ENCODE peak calls at places on chromosomes 5 and 9, in five cellular contexts. One of them, this sample, is unnamed. For H3K36me3, the result is how much of the 10 kb centered on the place peaks cover.

GRCh38 chr5:154465169-154465568 is 12.9 kb downstream of the HAND1 start:
- DNase-seq in CD8-positive, alpha-beta memory T cell: no peak
- DNase-seq in effector memory CD4-positive, alpha-beta T cell: no peak
- DNase-seq in body of pancreas: no peak
- DNase-seq in pancreas: no peak
- DNase-seq in this sample: peak

GRCh38 chr5:51651889-51652288 is 268.6 kb downstream of the ISL1 start:
- DNase-seq in effector memory CD4-positive, alpha-beta T cell: no peak
- DNase-seq in pancreas: no peak
- DNase-seq in body of pancreas: no peak
- DNase-seq in CD8-positive, alpha-beta memory T cell: no peak
- DNase-seq in this sample: no peak

GRCh38 chr5:83251849-83252248 is 174.5 kb downstream of the XRCC4 start:
- DNase-seq in pancreas: no peak
- DNase-seq in body of pancreas: no peak
- DNase-seq in effector memory CD4-positive, alpha-beta T cell: no peak
- DNase-seq in CD8-positive, alpha-beta memory T cell: no peak
- DNase-seq in this sample: no peak

GRCh38 chr5:42015681-42016080 is 90.6 kb downstream of the FBXO4 start:
- DNase-seq in effector memory CD4-positive, alpha-beta T cell: no peak
- DNase-seq in body of pancreas: no peak
- DNase-seq in pancreas: no peak
- DNase-seq in CD8-positive, alpha-beta memory T cell: no peak
- DNase-seq in this sample: no peak

GRCh38 chr5:57441557-57441956 is 41.1 kb downstream of the ACTBL2 start:
- DNase-seq in CD8-positive, alpha-beta memory T cell: no peak
- DNase-seq in pancreas: no peak
- DNase-seq in body of pancreas: no peak
- DNase-seq in effector memory CD4-positive, alpha-beta T cell: no peak
- DNase-seq in this sample: peak

GRCh38 chr5:14039063-14039462 is 94.6 kb upstream of the DNAH5 start:
- DNase-seq in pancreas: no peak
- DNase-seq in CD8-positive, alpha-beta memory T cell: no peak
- DNase-seq in body of pancreas: no peak
- DNase-seq in effector memory CD4-positive, alpha-beta T cell: no peak
- DNase-seq in this sample: no peak

GRCh38 chr9:118563677-118564076 is 805.6 kb downstream of the BRINP1 start:
- DNase-seq in body of pancreas: no peak
- DNase-seq in pancreas: no peak
- DNase-seq in effector memory CD4-positive, alpha-beta T cell: no peak
- DNase-seq in CD8-positive, alpha-beta memory T cell: no peak
- DNase-seq in this sample: no peak

GRCh38 chr5:147509710-147510651 is at the start of gene DPYSL3:
- DNase-seq in CD8-positive, alpha-beta memory T cell: no peak
- DNase-seq in body of pancreas: peak
- DNase-seq in pancreas: peak
- DNase-seq in effector memory CD4-positive, alpha-beta T cell: no peak
- DNase-seq in this sample: no peak

GRCh38 chr5:94276751-94277150 is 341.7 kb downstream of the KIAA0825 start:
- DNase-seq in effector memory CD4-positive, alpha-beta T cell: no peak
- DNase-seq in pancreas: no peak
- DNase-seq in CD8-positive, alpha-beta memory T cell: no peak
- DNase-seq in body of pancreas: no peak
- DNase-seq in this sample: no peak

GRCh38 chr5:180352116-180352975 is 790 bp downstream of the GFPT2 start:
- DNase-seq in body of pancreas: peak
- DNase-seq in CD8-positive, alpha-beta memory T cell: peak
- DNase-seq in pancreas: no peak
- DNase-seq in effector memory CD4-positive, alpha-beta T cell: no peak
- DNase-seq in this sample: peak

GRCh38 chr9:112556497-112557085 is 70.0 kb downstream of the KIAA1958 start:
- DNase-seq in effector memory CD4-positive, alpha-beta T cell: no peak
- DNase-seq in body of pancreas: no peak
- DNase-seq in pancreas: no peak
- DNase-seq in CD8-positive, alpha-beta memory T cell: no peak
- DNase-seq in this sample: peak

GRCh38 chr5:108748354-108749129 is 845 bp downstream of the FER start:
- DNase-seq in body of pancreas: peak
- DNase-seq in CD8-positive, alpha-beta memory T cell: peak
- DNase-seq in effector memory CD4-positive, alpha-beta T cell: peak
- DNase-seq in pancreas: peak
- DNase-seq in this sample: peak

GRCh38 chr5:76469656-76470290 is 66.7 kb downstream of the IQGAP2 start:
- DNase-seq in effector memory CD4-positive, alpha-beta T cell: no peak
- DNase-seq in pancreas: no peak
- DNase-seq in CD8-positive, alpha-beta memory T cell: no peak
- DNase-seq in body of pancreas: no peak
- DNase-seq in this sample: no peak

GRCh38 chr5:168327019-168327421 is 35.6 kb downstream of the WWC1 start:
- DNase-seq in pancreas: no peak
- DNase-seq in body of pancreas: no peak
- DNase-seq in CD8-positive, alpha-beta memory T cell: no peak
- DNase-seq in effector memory CD4-positive, alpha-beta T cell: no peak
- DNase-seq in this sample: no peak

GRCh38 chr9:93259490-93260289 is 75.8 kb downstream of the WNK2 start:
- DNase-seq in pancreas: no peak
- DNase-seq in body of pancreas: peak
- DNase-seq in effector memory CD4-positive, alpha-beta T cell: no peak
- DNase-seq in CD8-positive, alpha-beta memory T cell: no peak
- DNase-seq in this sample: no peak

GRCh38 chr9:18010492-18010891 is 431.6 kb downstream of the SH3GL2 start:
- DNase-seq in CD8-positive, alpha-beta memory T cell: no peak
- DNase-seq in pancreas: no peak
- DNase-seq in body of pancreas: no peak
- DNase-seq in effector memory CD4-positive, alpha-beta T cell: no peak
- DNase-seq in this sample: no peak

GRCh38 chr5:143063175-143063970 is 293.2 kb downstream of the ARHGAP26 start:
- DNase-seq in effector memory CD4-positive, alpha-beta T cell: no peak
- DNase-seq in body of pancreas: peak
- DNase-seq in CD8-positive, alpha-beta memory T cell: no peak
- DNase-seq in pancreas: no peak
- DNase-seq in this sample: no peak

GRCh38 chr5:173789031-173789920 is 98.9 kb upstream of the CPEB4 start:
- DNase-seq in body of pancreas: no peak
- DNase-seq in CD8-positive, alpha-beta memory T cell: no peak
- DNase-seq in pancreas: no peak
- DNase-seq in effector memory CD4-positive, alpha-beta T cell: no peak
- DNase-seq in this sample: peak

GRCh38 chr9:123941535-123942070 is 11.7 kb upstream of the DENND1A start:
- DNase-seq in CD8-positive, alpha-beta memory T cell: no peak
- DNase-seq in pancreas: no peak
- DNase-seq in body of pancreas: no peak
- DNase-seq in effector memory CD4-positive, alpha-beta T cell: no peak
- DNase-seq in this sample: no peak

GRCh38 chr5:36720688-36721087 is 114.3 kb downstream of the SLC1A3 start:
- DNase-seq in effector memory CD4-positive, alpha-beta T cell: no peak
- DNase-seq in body of pancreas: no peak
- DNase-seq in CD8-positive, alpha-beta memory T cell: no peak
- DNase-seq in pancreas: no peak
- DNase-seq in this sample: no peak

GRCh38 chr5:66343370-66344071 is 199.4 kb downstream of the SREK1 start:
- DNase-seq in effector memory CD4-positive, alpha-beta T cell: no peak
- DNase-seq in body of pancreas: peak
- DNase-seq in CD8-positive, alpha-beta memory T cell: no peak
- DNase-seq in pancreas: no peak
- DNase-seq in this sample: peak

GRCh38 chr9:95573463-95573862 is 56.7 kb upstream of the PTCH1 start:
- DNase-seq in CD8-positive, alpha-beta memory T cell: no peak
- DNase-seq in pancreas: no peak
- DNase-seq in effector memory CD4-positive, alpha-beta T cell: no peak
- DNase-seq in body of pancreas: no peak
- DNase-seq in this sample: no peak

GRCh38 chr5:98769006-98769255 is 4.5 kb upstream of the RGMB start:
- DNase-seq in effector memory CD4-positive, alpha-beta T cell: no peak
- DNase-seq in pancreas: peak
- DNase-seq in CD8-positive, alpha-beta memory T cell: peak
- DNase-seq in body of pancreas: no peak
- DNase-seq in this sample: peak

GRCh38 chr5:169581580-169582227 is 1.9 kb upstream of the SPDL1 start:
- DNase-seq in body of pancreas: peak
- DNase-seq in effector memory CD4-positive, alpha-beta T cell: peak
- DNase-seq in CD8-positive, alpha-beta memory T cell: peak
- DNase-seq in pancreas: no peak
- DNase-seq in this sample: peak

GRCh38 chr5:94725142-94725541 is 106.7 kb downstream of the SLF1 start:
- DNase-seq in pancreas: no peak
- DNase-seq in body of pancreas: no peak
- DNase-seq in effector memory CD4-positive, alpha-beta T cell: no peak
- DNase-seq in CD8-positive, alpha-beta memory T cell: no peak
- DNase-seq in this sample: no peak

GRCh38 chr5:38556115-38556598 is 289 bp downstream of the LIFR start:
- DNase-seq in pancreas: no peak
- DNase-seq in body of pancreas: no peak
- DNase-seq in effector memory CD4-positive, alpha-beta T cell: no peak
- DNase-seq in CD8-positive, alpha-beta memory T cell: no peak
- DNase-seq in this sample: no peak

GRCh38 chr5:90709323-90710148 is 150.9 kb downstream of the ADGRV1 start:
- DNase-seq in pancreas: no peak
- DNase-seq in CD8-positive, alpha-beta memory T cell: no peak
- DNase-seq in effector memory CD4-positive, alpha-beta T cell: no peak
- DNase-seq in body of pancreas: peak
- DNase-seq in this sample: peak

GRCh38 chr5:6745706-6746217 is 32.5 kb downstream of the TENT4A start:
- DNase-seq in body of pancreas: peak
- DNase-seq in effector memory CD4-positive, alpha-beta T cell: peak
- DNase-seq in pancreas: no peak
- DNase-seq in CD8-positive, alpha-beta memory T cell: peak
- DNase-seq in this sample: peak

DNA sequence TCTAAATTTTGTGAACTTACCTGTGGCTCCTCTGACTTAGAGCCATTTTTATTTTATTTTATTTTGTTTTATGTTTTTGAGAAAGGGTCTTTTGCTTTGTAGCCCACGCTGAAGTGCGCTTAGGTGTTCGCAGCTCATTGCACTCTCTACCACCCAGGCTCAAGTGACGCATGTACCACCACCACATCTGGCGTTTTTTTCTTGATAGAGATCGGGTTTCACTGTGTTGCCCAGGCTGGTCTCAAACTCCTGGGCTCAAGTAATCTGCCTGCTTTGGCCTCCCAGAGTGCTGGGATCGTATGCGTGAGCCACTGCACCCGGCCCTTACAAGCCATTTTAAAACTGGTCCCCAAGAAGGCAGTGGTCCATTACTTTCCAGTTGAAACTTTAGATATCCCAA is 18.5 kb downstream of the MATR3 start:
- DNase-seq in body of pancreas: no peak
- DNase-seq in pancreas: no peak
- DNase-seq in effector memory CD4-positive, alpha-beta T cell: no peak
- DNase-seq in CD8-positive, alpha-beta memory T cell: no peak
- DNase-seq in this sample: no peak
- H3K36me3 ChIP-seq in body of pancreas: under half
- H3K36me3 ChIP-seq in pancreas: under half
- H3K36me3 ChIP-seq in effector memory CD4-positive, alpha-beta T cell: under half
- H3K36me3 ChIP-seq in CD8-positive, alpha-beta memory T cell: under half
- H3K36me3 ChIP-seq in this sample: under half

GRCh38 chr9:136855461-136856077 is 3.4 kb downstream of the MAMDC4 start:
- DNase-seq in body of pancreas: no peak
- DNase-seq in effector memory CD4-positive, alpha-beta T cell: no peak
- DNase-seq in pancreas: peak
- DNase-seq in CD8-positive, alpha-beta memory T cell: no peak
- DNase-seq in this sample: no peak
- H3K36me3 ChIP-seq in body of pancreas: under half
- H3K36me3 ChIP-seq in effector memory CD4-positive, alpha-beta T cell: under half
- H3K36me3 ChIP-seq in pancreas: under half
- H3K36me3 ChIP-seq in CD8-positive, alpha-beta memory T cell: under half
- H3K36me3 ChIP-seq in this sample: under half

GRCh38 chr9:134413890-134414731 is 87.9 kb downstream of the RXRA start:
- DNase-seq in body of pancreas: peak
- DNase-seq in pancreas: no peak
- DNase-seq in effector memory CD4-positive, alpha-beta T cell: no peak
- DNase-seq in CD8-positive, alpha-beta memory T cell: no peak
- DNase-seq in this sample: no peak

GRCh38 chr9:134415026-134415425 is 88.8 kb downstream of the RXRA start:
- DNase-seq in effector memory CD4-positive, alpha-beta T cell: no peak
- DNase-seq in body of pancreas: no peak
- DNase-seq in pancreas: no peak
- DNase-seq in CD8-positive, alpha-beta memory T cell: no peak
- DNase-seq in this sample: no peak

GRCh38 chr9:134418354-134418753 is 92.1 kb downstream of the RXRA start:
- DNase-seq in body of pancreas: no peak
- DNase-seq in effector memory CD4-positive, alpha-beta T cell: no peak
- DNase-seq in pancreas: no peak
- DNase-seq in CD8-positive, alpha-beta memory T cell: no peak
- DNase-seq in this sample: no peak

GRCh38 chr9:134418986-134419683 is 92.9 kb downstream of the RXRA start:
- DNase-seq in body of pancreas: no peak
- DNase-seq in CD8-positive, alpha-beta memory T cell: no peak
- DNase-seq in effector memory CD4-positive, alpha-beta T cell: no peak
- DNase-seq in pancreas: no peak
- DNase-seq in this sample: no peak

DNA sequence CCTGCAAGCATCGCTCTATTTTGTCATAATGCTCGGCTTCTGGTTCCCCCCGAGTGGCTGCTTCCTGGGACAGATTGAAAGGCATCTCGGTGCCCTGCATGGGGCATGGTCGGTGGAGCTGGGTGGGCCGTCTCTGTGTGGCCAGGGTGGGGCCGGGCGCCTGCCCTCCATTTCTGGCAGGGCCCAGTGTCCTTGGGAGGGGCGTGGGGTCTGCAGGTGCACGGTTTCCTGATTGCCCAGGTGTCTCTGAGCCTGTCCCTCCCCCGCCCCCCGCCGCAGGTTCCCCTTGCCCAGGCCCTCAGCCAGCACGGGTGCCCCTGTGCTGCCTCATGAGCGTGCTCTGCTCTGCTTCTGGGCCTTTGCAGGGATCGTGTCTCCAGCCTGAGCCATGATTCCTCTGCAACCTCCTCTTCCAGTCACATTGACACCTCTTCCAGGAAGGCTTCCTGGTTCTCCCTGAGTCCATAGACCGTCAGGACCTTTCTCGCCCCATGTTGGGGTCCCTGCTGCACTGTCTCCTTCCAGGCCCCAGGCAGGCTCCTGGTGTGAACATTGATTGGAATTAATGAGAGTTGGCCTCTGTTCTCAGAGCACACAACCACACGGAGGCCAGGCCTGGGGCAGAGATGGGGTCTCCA is 90.2 kb downstream of the RXRA start:
- DNase-seq in CD8-positive, alpha-beta memory T cell: no peak
- DNase-seq in effector memory CD4-positive, alpha-beta T cell: no peak
- DNase-seq in body of pancreas: no peak
- DNase-seq in pancreas: no peak
- DNase-seq in this sample: no peak
- H3K36me3 ChIP-seq in CD8-positive, alpha-beta memory T cell: under half
- H3K36me3 ChIP-seq in effector memory CD4-positive, alpha-beta T cell: under half
- H3K36me3 ChIP-seq in body of pancreas: under half
- H3K36me3 ChIP-seq in pancreas: under half
- H3K36me3 ChIP-seq in this sample: under half

DNA sequence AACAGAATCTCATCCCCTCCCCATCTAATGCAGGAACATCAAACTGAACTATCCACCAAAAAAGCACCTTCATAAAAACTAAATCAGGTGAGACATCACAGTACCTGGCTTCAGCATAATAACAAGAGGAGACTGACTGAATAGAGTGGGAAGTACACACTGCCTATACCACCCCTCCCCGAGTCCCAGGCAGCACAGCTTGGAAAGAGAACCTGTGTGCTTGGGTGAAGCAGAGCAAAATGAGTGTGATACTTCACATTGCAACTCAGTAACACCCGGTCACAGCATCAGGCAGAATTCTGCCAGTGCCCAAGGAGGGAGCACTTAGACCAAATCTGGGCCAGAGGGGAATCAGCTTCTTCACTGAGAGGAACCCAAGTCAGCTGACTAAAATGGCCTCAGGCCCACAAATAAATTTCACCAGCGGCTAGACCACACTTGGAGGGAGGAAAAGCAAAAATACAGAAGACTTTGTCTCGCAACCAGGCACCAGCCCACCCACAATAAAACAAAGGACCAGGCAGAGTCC is 69.3 kb upstream of the OR2K2 start:
- DNase-seq in body of pancreas: no peak
- DNase-seq in CD8-positive, alpha-beta memory T cell: no peak
- DNase-seq in effector memory CD4-positive, alpha-beta T cell: no peak
- DNase-seq in pancreas: no peak
- DNase-seq in this sample: no peak
- H3K36me3 ChIP-seq in body of pancreas: under half
- H3K36me3 ChIP-seq in CD8-positive, alpha-beta memory T cell: under half
- H3K36me3 ChIP-seq in effector memory CD4-positive, alpha-beta T cell: half or more
- H3K36me3 ChIP-seq in pancreas: under half
- H3K36me3 ChIP-seq in this sample: under half